ENCODE peak calls at places on chromosomes 12 and 14, in five cellular contexts. F, B, A, M and W are unnamed samples.

GRCh38 chr14:90490727-90491050 is 93.9 kb downstream of the CALM1 start:
- DNase-seq in F (no peak), A (no peak), M (no peak), B (no peak), W (no peak)

GRCh38 chr12:132955094-132955932 is 793 bp downstream of the ZNF605 start:
- DNase-seq in B (peak; percentile 57), A (no peak), F (peak; percentile 92), M (no peak), W (peak; percentile 82)

GRCh38 chr12:65758401-65758800 is 65.9 kb upstream of the HMGA2 start:
- DNase-seq in B (no peak), A (no peak), M (no peak), F (no peak), W (no peak)

GRCh38 chr12:106753526-106753925 is 21.0 kb upstream of the RIC8B start:
- DNase-seq in A (no peak), M (no peak), B (no peak), F (peak; percentile 86), W (peak; percentile 31)

GRCh38 chr12:117152793-117153775 is 37.2 kb downstream of the FBXO21 start:
- DNase-seq in B (no peak), F (no peak), M (no peak), A (no peak), W (peak; percentile 42)

GRCh38 chr12:101697197-101697929 is at the start of gene CHPT1:
- DNase-seq in A (peak; percentile 60), F (no peak), B (no peak), M (no peak), W (peak; percentile 98)

GRCh38 chr12:40098406-40099145 is 7.3 kb downstream of the SLC2A13 start:
- DNase-seq in A (no peak), M (no peak), F (no peak), B (no peak), W (no peak)

GRCh38 chr12:131430158-131430772 is 280.6 kb upstream of the SFSWAP start:
- DNase-seq in B (no peak), F (no peak), A (no peak), M (no peak), W (no peak)

GRCh38 chr14:100871234-100872186 is 32.0 kb downstream of the RTL1 start:
- DNase-seq in B (peak; percentile 6), M (no peak), F (no peak), A (no peak), W (peak; percentile 15)

GRCh38 chr14:21723431-21724045 is 49.9 kb upstream of the OR4E1 start:
- DNase-seq in M (no peak), B (no peak), A (no peak), F (peak; percentile 87), W (peak; percentile 50)

GRCh38 chr12:123055281-123055766 is 74.8 kb downstream of the ARL6IP4 start:
- DNase-seq in M (peak; percentile 87), A (no peak), F (no peak), B (no peak), W (no peak)

GRCh38 chr14:100332797-100333196 is 9.7 kb downstream of the SLC25A47 start:
- DNase-seq in F (peak; percentile 84), A (no peak), M (no peak), B (no peak), W (no peak)

GRCh38 chr12:39692258-39692853 is 72.8 kb upstream of the ABCD2 start:
- DNase-seq in A (no peak), M (no peak), F (peak; percentile 44), B (no peak), W (no peak)

GRCh38 chr14:76434220-76434619 is 58.3 kb downstream of the ESRRB start:
- DNase-seq in F (no peak), A (no peak), B (no peak), M (no peak), W (no peak)

GRCh38 chr12:67426067-67426466 is 156.9 kb downstream of the CAND1 start:
- DNase-seq in B (peak; percentile 86), M (no peak), A (no peak), F (no peak), W (no peak)

GRCh38 chr12:11307143-11307542 is 3.1 kb downstream of the PRB4 start:
- DNase-seq in F (no peak), B (no peak), M (no peak), A (no peak), W (no peak)

GRCh38 chr12:121796855-121797751 is 3.6 kb upstream of the RHOF start:
- DNase-seq in A (peak; percentile 97), B (peak; percentile 79), F (no peak), M (no peak), W (no peak)

GRCh38 chr12:22409071-22409951 is 74.8 kb upstream of the ST8SIA1 start:
- DNase-seq in M (no peak), F (no peak), A (no peak), B (no peak), W (no peak)

GRCh38 chr14:87698496-87698895 is 294.5 kb downstream of the GALC start:
- DNase-seq in F (no peak), B (no peak), M (no peak), A (no peak), W (peak; percentile 34)

GRCh38 chr14:91985521-91986255 is 38.2 kb upstream of the FBLN5 start:
- DNase-seq in A (peak; percentile 53), B (peak; percentile 8), M (no peak), F (no peak), W (peak; percentile 39)

GRCh38 chr14:104913413-104913812 is 11.3 kb upstream of the PLD4 start:
- DNase-seq in M (no peak), F (no peak), B (no peak), A (no peak), W (no peak)

GRCh38 chr12:9760699-9761406 is at the start of gene CD69:
- DNase-seq in F (no peak), B (no peak), A (no peak), M (no peak), W (no peak)

GRCh38 chr12:120037851-120038250 is 48.8 kb downstream of the BICDL1 start:
- DNase-seq in F (no peak), M (no peak), A (no peak), B (no peak), W (no peak)

GRCh38 chr12:4959381-4959780 is 49.7 kb downstream of the KCNA1 start:
- DNase-seq in B (no peak), A (no peak), M (no peak), F (no peak), W (no peak)

GRCh38 chr14:22871200-22871961 is at the start of gene LRP10:
- DNase-seq in A (peak; percentile 96), M (peak; percentile 38), B (peak; percentile 85), F (peak; percentile 98), W (peak; percentile 95)

GRCh38 chr12:116015525-116015924 is 262.0 kb downstream of the MED13L start:
- DNase-seq in B (peak; percentile 58), A (no peak), F (peak; percentile 58), M (peak; percentile 33), W (peak; percentile 55)

GRCh38 chr14:38442208-38442607 is 186.3 kb upstream of the CLEC14A start:
- DNase-seq in F (no peak), M (no peak), A (no peak), B (no peak), W (peak; percentile 1)

GRCh38 chr12:8834230-8834629 is 11.8 kb downstream of the A2ML1 start:
- DNase-seq in M (no peak), F (no peak), A (no peak), B (no peak), W (no peak)

GRCh38 chr14:26856832-26857508 is 259.1 kb upstream of the NOVA1 start:
- DNase-seq in B (peak; percentile 51), M (peak; percentile 80), F (no peak), A (no peak), W (no peak)

GRCh38 chr12:67633708-67634107 is 14.8 kb upstream of the DYRK2 start:
- DNase-seq in A (peak; percentile 69), M (no peak), F (no peak), B (no peak), W (peak; percentile 57)

GRCh38 chr12:57299514-57300016 is 48.6 kb upstream of the STAC3 start:
- DNase-seq in M (no peak), A (no peak), F (no peak), B (no peak), W (no peak)